ENCODE peak calls at places on chromosomes 12 and 14, in four cellular contexts. One of them, this sample, is unnamed. For H3K36me3, the result is how much of the 10 kb centered on the place peaks cover.

GRCh38 chr12:28127455-28127854 is 62.8 kb upstream of the CCDC91 start:
- DNase-seq in uterus: no peak
- DNase-seq in tibial nerve: no peak
- DNase-seq in GM12878: no peak
- DNase-seq in this sample: no peak

GRCh38 chr14:92924247-92924646 is 1.3 kb downstream of the CHGA start:
- DNase-seq in tibial nerve: no peak
- DNase-seq in GM12878: no peak
- DNase-seq in uterus: no peak
- DNase-seq in this sample: no peak

GRCh38 chr12:24381790-24382189 is 432.3 kb upstream of the SOX5 start:
- DNase-seq in uterus: no peak
- DNase-seq in tibial nerve: no peak
- DNase-seq in GM12878: no peak
- DNase-seq in this sample: no peak

GRCh38 chr12:8637244-8637643 is 24.6 kb upstream of the AICDA start:
- DNase-seq in tibial nerve: no peak
- DNase-seq in GM12878: no peak
- DNase-seq in uterus: no peak
- DNase-seq in this sample: no peak

GRCh38 chr14:79871164-79871563 is 340.1 kb downstream of the DIO2 start:
- DNase-seq in GM12878: no peak
- DNase-seq in uterus: no peak
- DNase-seq in tibial nerve: no peak
- DNase-seq in this sample: no peak

GRCh38 chr14:59631237-59631636 is 54.6 kb upstream of the CCDC175 start:
- DNase-seq in tibial nerve: no peak
- DNase-seq in uterus: no peak
- DNase-seq in GM12878: no peak
- DNase-seq in this sample: no peak

GRCh38 chr14:85416771-85417170 is 113.2 kb upstream of the FLRT2 start:
- DNase-seq in uterus: no peak
- DNase-seq in tibial nerve: no peak
- DNase-seq in GM12878: no peak
- DNase-seq in this sample: no peak

GRCh38 chr12:83823386-83824045 is 1089.1 kb downstream of the SLC6A15 start:
- DNase-seq in GM12878: no peak
- DNase-seq in tibial nerve: no peak
- DNase-seq in uterus: no peak
- DNase-seq in this sample: no peak

GRCh38 chr14:79415726-79416125 is 795.6 kb downstream of the DIO2 start:
- DNase-seq in GM12878: no peak
- DNase-seq in uterus: no peak
- DNase-seq in tibial nerve: no peak
- DNase-seq in this sample: no peak

GRCh38 chr14:103283916-103284315 is 50.1 kb upstream of the EIF5 start:
- DNase-seq in GM12878: no peak
- DNase-seq in uterus: no peak
- DNase-seq in tibial nerve: no peak
- DNase-seq in this sample: no peak

GRCh38 chr12:45596366-45596765 is 133.1 kb upstream of the ARID2 start:
- DNase-seq in uterus: no peak
- DNase-seq in tibial nerve: no peak
- DNase-seq in GM12878: no peak
- DNase-seq in this sample: no peak

DNA sequence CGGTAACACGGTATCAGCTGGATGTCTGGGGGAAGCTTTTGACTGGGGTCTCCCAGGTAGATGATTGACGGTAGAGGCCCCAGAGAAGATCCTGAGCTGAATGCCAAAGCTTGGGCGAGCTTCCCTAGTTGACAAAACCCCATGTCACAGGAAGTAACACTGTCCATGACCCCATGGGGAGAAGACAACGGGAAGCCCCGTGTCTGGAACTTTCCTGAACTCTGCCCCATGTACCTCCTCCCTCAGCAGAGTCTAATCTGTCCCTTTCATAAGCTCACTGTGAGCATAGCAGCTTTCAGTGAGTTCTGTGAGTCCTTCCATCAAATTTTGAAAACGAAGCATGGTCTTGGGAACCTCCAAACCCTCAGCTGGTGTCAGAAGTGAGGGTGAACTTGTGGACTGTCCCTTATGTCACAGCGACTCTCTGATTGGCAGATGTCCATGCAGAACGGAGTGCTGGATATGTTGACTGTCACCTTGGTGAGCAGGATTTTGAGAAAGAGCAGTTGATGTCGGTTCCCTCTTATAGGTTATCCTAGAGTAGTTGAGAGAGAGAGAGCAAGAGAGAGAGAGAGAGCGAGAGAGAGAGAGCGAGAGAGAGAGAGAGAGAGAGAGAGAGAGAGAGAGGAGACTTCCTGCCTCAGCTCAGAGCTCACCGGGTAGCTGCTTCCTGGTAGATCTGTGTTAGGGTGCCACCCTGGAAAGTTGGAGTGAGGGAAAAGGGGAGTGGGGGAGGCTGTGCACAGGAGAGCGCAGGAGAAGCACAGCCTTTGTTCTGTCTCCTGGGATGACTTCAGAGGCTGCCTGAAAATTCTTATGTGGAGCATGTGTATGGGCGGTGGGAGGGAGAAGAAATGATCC is 29.9 kb upstream of the BEGAIN start:
- DNase-seq in uterus: no peak
- DNase-seq in GM12878: no peak
- DNase-seq in tibial nerve: no peak
- DNase-seq in this sample: no peak
- H3K27ac ChIP-seq in uterus: no peak
- H3K27ac ChIP-seq in GM12878: no peak
- H3K27ac ChIP-seq in tibial nerve: no peak
- H3K27ac ChIP-seq in this sample: no peak

GRCh38 chr12:123335490-123335889 is 29.2 kb downstream of the SBNO1 start:
- DNase-seq in tibial nerve: no peak
- DNase-seq in uterus: no peak
- DNase-seq in GM12878: no peak
- DNase-seq in this sample: no peak

DNA sequence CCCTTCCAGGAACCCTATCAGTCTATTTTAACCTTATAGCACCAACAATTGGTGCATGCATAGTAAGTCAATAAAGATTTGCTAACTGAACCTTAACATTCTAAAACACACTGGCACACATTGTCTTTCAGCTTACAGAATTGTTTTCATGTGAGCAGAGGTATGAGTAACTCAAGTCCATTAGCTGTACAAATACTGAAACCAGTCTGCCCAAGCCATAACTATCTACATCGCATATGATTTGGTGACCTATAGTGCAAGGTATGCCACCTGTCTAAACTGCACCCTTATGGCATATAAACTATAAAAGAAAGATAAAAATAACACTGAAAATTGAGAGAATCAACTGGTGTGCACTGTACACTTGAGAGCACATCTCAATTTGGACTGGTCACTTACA is 34.8 kb downstream of the SBNO1 start:
- DNase-seq in uterus: no peak
- DNase-seq in tibial nerve: no peak
- DNase-seq in GM12878: no peak
- DNase-seq in this sample: no peak
- H3K36me3 ChIP-seq in uterus: under half
- H3K36me3 ChIP-seq in tibial nerve: under half
- H3K36me3 ChIP-seq in GM12878: under half
- H3K36me3 ChIP-seq in this sample: under half

GRCh38 chr12:52055781-52056711 is 4.8 kb downstream of the NR4A1 start:
- DNase-seq in tibial nerve: peak
- DNase-seq in uterus: peak
- DNase-seq in GM12878: no peak
- DNase-seq in this sample: no peak
- TF ChIP-seq POLR2A in tibial nerve: no peak
- TF ChIP-seq POLR2A in uterus: no peak
- TF ChIP-seq POLR2A in GM12878: no peak
- TF ChIP-seq POLR2A in this sample: no peak

GRCh38 chr14:49986344-49987014 is 93.6 kb downstream of the ARF6 start:
- DNase-seq in GM12878: no peak
- DNase-seq in tibial nerve: no peak
- DNase-seq in uterus: no peak
- DNase-seq in this sample: no peak
- H3K27ac ChIP-seq in GM12878: no peak
- H3K27ac ChIP-seq in tibial nerve: no peak
- H3K27ac ChIP-seq in uterus: peak
- H3K27ac ChIP-seq in this sample: peak

GRCh38 chr12:78494911-78495310 is 369.7 kb upstream of the SYT1 start:
- DNase-seq in GM12878: no peak
- DNase-seq in uterus: no peak
- DNase-seq in tibial nerve: no peak
- DNase-seq in this sample: no peak
- H3K36me3 ChIP-seq in GM12878: under half
- H3K36me3 ChIP-seq in uterus: under half
- H3K36me3 ChIP-seq in tibial nerve: under half
- H3K36me3 ChIP-seq in this sample: under half

GRCh38 chr12:124236651-124237050 is 58.2 kb upstream of the RFLNA start:
- DNase-seq in GM12878: no peak
- DNase-seq in uterus: no peak
- DNase-seq in tibial nerve: no peak
- DNase-seq in this sample: no peak
- TF ChIP-seq POLR2A in GM12878: no peak
- TF ChIP-seq POLR2A in uterus: no peak
- TF ChIP-seq POLR2A in tibial nerve: no peak
- TF ChIP-seq POLR2A in this sample: no peak

GRCh38 chr14:94341654-94342333 is 18.7 kb upstream of the SERPINA6 start:
- DNase-seq in uterus: no peak
- DNase-seq in GM12878: no peak
- DNase-seq in tibial nerve: no peak
- DNase-seq in this sample: no peak
- H3K27ac ChIP-seq in uterus: no peak
- H3K27ac ChIP-seq in GM12878: no peak
- H3K27ac ChIP-seq in tibial nerve: no peak
- H3K27ac ChIP-seq in this sample: peak

GRCh38 chr14:100084591-100084990 is 19.4 kb downstream of the EVL start:
- DNase-seq in GM12878: no peak
- DNase-seq in uterus: no peak
- DNase-seq in tibial nerve: no peak
- DNase-seq in this sample: no peak

GRCh38 chr14:100086361-100086760 is 21.1 kb downstream of the EVL start:
- DNase-seq in tibial nerve: no peak
- DNase-seq in uterus: no peak
- DNase-seq in GM12878: no peak
- DNase-seq in this sample: no peak

GRCh38 chr14:100091386-100091785 is 26.2 kb downstream of the EVL start:
- DNase-seq in uterus: no peak
- DNase-seq in GM12878: no peak
- DNase-seq in tibial nerve: no peak
- DNase-seq in this sample: no peak

GRCh38 chr14:100085451-100085850 is 20.2 kb downstream of the EVL start:
- DNase-seq in GM12878: no peak
- DNase-seq in uterus: no peak
- DNase-seq in tibial nerve: no peak
- DNase-seq in this sample: no peak

DNA sequence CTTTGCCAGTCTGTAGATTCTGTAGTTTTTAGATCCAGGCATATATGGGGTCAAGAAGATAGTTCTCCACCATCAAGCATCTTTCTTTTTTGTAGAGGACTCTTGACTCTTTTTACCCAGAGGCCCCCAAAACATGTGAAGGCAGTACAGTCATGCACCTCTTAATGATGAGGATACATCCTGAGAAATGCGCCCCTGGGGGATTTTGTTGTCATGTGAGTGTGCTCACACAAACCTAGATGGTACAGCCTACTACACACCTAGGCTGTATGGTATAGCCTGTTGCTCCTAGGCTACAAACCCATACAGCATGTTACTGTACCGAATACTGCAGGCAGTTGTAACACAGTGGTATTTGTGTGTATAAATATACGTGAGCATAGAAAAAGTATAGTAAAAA is 23.0 kb downstream of the EVL start:
- DNase-seq in uterus: no peak
- DNase-seq in tibial nerve: no peak
- DNase-seq in GM12878: no peak
- DNase-seq in this sample: no peak
- H3K36me3 ChIP-seq in uterus: under half
- H3K36me3 ChIP-seq in tibial nerve: under half
- H3K36me3 ChIP-seq in GM12878: under half
- H3K36me3 ChIP-seq in this sample: under half